ENCODE peak calls at places on chromosomes 16 and 17, in four cellular contexts. J is stimulated activated CD4-positive, alpha-beta T cell treated with anti-CD3 and anti-CD28 coated beads, TNF-alpha, amount 100 ng/mL, for 1 hour; N is dorsolateral prefrontal cortex; S is skeletal muscle cell. Z is an unnamed sample.

GRCh38 chr17:67376509-67376891 is 581 bp upstream of the PITPNC1 start:
- DNase-seq in J (no peak), S (no peak), N (no peak), Z (no peak)

GRCh38 chr17:8946476-8946875 is 19.0 kb downstream of the PIK3R5 start:
- DNase-seq in N (no peak), J (no peak), S (no peak), Z (no peak)

GRCh38 chr16:508884-509736 is 18.4 kb upstream of the CAPN15 start:
- DNase-seq in S (no peak), J (no peak), N (no peak), Z (no peak)

GRCh38 chr16:56771558-56772279 is 41.8 kb downstream of the NUP93 start:
- DNase-seq in J (no peak), N (no peak), S (no peak), Z (no peak)

GRCh38 chr16:90081606-90081970 is 4.5 kb upstream of the PRDM7 start:
- DNase-seq in J (no peak), S (no peak), N (no peak), Z (no peak)

GRCh38 chr16:57485091-57485915 is 990 bp downstream of the DOK4 start:
- DNase-seq in S (no peak), J (no peak), N (peak), Z (no peak)

GRCh38 chr17:20613905-20614304 is 34.4 kb downstream of the CDRT15L2 start:
- DNase-seq in J (no peak), N (no peak), S (no peak), Z (no peak)

GRCh38 chr16:87149051-87149450 is 168.1 kb downstream of the C16orf95 start:
- DNase-seq in S (no peak), J (no peak), N (no peak), Z (no peak)

GRCh38 chr16:70659546-70659945 is 13.2 kb downstream of the IL34 start:
- DNase-seq in S (no peak), N (no peak), J (no peak), Z (no peak)

GRCh38 chr17:46876353-46876887 is 25.0 kb downstream of the WNT9B start:
- DNase-seq in N (no peak), J (no peak), S (no peak), Z (no peak)

GRCh38 chr17:43526886-43527648 is 19.1 kb downstream of the ETV4 start:
- DNase-seq in J (no peak), N (no peak), S (no peak), Z (no peak)

GRCh38 chr17:80070375-80071115 is 30.8 kb upstream of the GAA start:
- DNase-seq in S (no peak), J (no peak), N (no peak), Z (no peak)

GRCh38 chr17:10512856-10513255 is 5.5 kb downstream of the MYH1 start:
- DNase-seq in N (no peak), J (no peak), S (no peak), Z (no peak)

GRCh38 chr17:76643553-76644148 is at the start of gene ST6GALNAC1:
- DNase-seq in N (no peak), S (no peak), J (no peak), Z (no peak)

GRCh38 chr17:75549246-75550138 is 24.0 kb downstream of the LLGL2 start:
- DNase-seq in J (no peak), N (no peak), S (no peak), Z (no peak)

GRCh38 chr17:58387834-58388233 is 29.5 kb downstream of the RNF43 start:
- DNase-seq in N (no peak), J (no peak), S (no peak), Z (no peak)

GRCh38 chr16:63655846-63656245 is 1466.0 kb downstream of the CDH11 start:
- DNase-seq in N (no peak), S (no peak), J (no peak), Z (no peak)

GRCh38 chr16:80085606-80086005 is 455.2 kb upstream of the DYNLRB2 start:
- DNase-seq in S (no peak), N (no peak), J (no peak), Z (no peak)

GRCh38 chr17:44751331-44751730 is 7.5 kb upstream of the ADAM11 start:
- DNase-seq in J (no peak), N (no peak), S (no peak), Z (no peak)

GRCh38 chr16:48210747-48211146 is 33.4 kb upstream of the LONP2 start:
- DNase-seq in J (no peak), S (no peak), N (no peak), Z (no peak)

GRCh38 chr16:81562174-81562849 is 117.7 kb downstream of the CMIP start:
- DNase-seq in J (no peak), N (no peak), S (no peak), Z (no peak)

GRCh38 chr17:76840884-76841775 is 27.1 kb upstream of the MGAT5B start:
- DNase-seq in J (no peak), S (no peak), N (no peak), Z (no peak)

GRCh38 chr17:73205326-73205980 is 12.6 kb downstream of the COG1 start:
- DNase-seq in S (no peak), N (no peak), J (no peak), Z (no peak)

GRCh38 chr17:8221663-8222379 is 11.4 kb upstream of the AURKB start:
- DNase-seq in N (peak), J (peak), S (peak), Z (peak)

GRCh38 chr16:48197294-48197693 is 41.5 kb upstream of the ABCC12 start:
- DNase-seq in S (no peak), J (no peak), N (no peak), Z (no peak)

GRCh38 chr16:14202697-14203096 is 131.6 kb downstream of the MRTFB start:
- DNase-seq in N (no peak), S (no peak), J (no peak), Z (no peak)

GRCh38 chr17:57518587-57519118 is 226.4 kb downstream of the CCDC182 start:
- DNase-seq in N (no peak), J (no peak), S (no peak), Z (no peak)

GRCh38 chr16:89599451-89599858 is 14.0 kb upstream of the DPEP1 start:
- DNase-seq in J (no peak), N (no peak), S (no peak), Z (no peak)

GRCh38 chr16:27232061-27232841 is 28.9 kb downstream of the KDM8 start:
- DNase-seq in S (no peak), N (peak), J (no peak), Z (no peak)

GRCh38 chr16:66367968-66368891 is 1.7 kb downstream of the CDH5 start:
- DNase-seq in S (no peak), N (no peak), J (no peak), Z (no peak)

GRCh38 chr17:74117999-74118421 is 85.5 kb upstream of the RPL38 start:
- DNase-seq in J (no peak), N (peak), S (no peak), Z (no peak)

GRCh38 chr17:75688209-75688771 is 21.2 kb downstream of the SAP30BP start:
- DNase-seq in N (no peak), S (no peak), J (no peak), Z (no peak)

GRCh38 chr16:4918790-4919210 is 18.1 kb downstream of the PPL start:
- DNase-seq in S (no peak), J (no peak), N (no peak), Z (no peak)

GRCh38 chr16:48950184-48950583 is 331.5 kb downstream of the CBLN1 start:
- DNase-seq in N (no peak), S (no peak), J (no peak), Z (no peak)

GRCh38 chr17:30235386-30236296 is at the start of gene SLC6A4:
- DNase-seq in S (no peak), J (no peak), N (no peak), Z (no peak)